ENCODE peak calls at places on chromosomes 2 and 18, in six cellular contexts. C is aorta, U is NCI-H2029, N is left ventricle myocardium inferior, W is ovary, T is RCC 7860. H is an unnamed sample.

GRCh38 chr18:34659579-34660517 is 50.2 kb upstream of the DTNA start:
- DNase-seq in C (peak), U (peak), N (peak), W (peak), T (peak), H (peak)

GRCh38 chr18:36493349-36494281 is 196.1 kb downstream of the FHOD3 start:
- DNase-seq in C (no peak), U (peak), N (peak), W (no peak), T (no peak), H (no peak)

GRCh38 chr18:3758531-3758930 is 308.6 kb downstream of the TGIF1 start:
- DNase-seq in C (no peak), U (no peak), N (no peak), W (no peak), T (peak), H (no peak)

GRCh38 chr2:171598713-171599319 is 76.5 kb downstream of the CYBRD1 start:
- DNase-seq in C (no peak), U (peak), N (no peak), W (no peak), T (peak), H (no peak)

GRCh38 chr2:12167525-12168317 is 421.3 kb downstream of the LPIN1 start:
- DNase-seq in C (no peak), U (no peak), N (no peak), W (no peak), T (no peak), H (no peak)

GRCh38 chr2:27509326-27509725 is 12.7 kb downstream of the GCKR start:
- DNase-seq in C (no peak), U (peak), N (no peak), W (no peak), T (no peak), H (no peak)

GRCh38 chr2:120791243-120791960 is 55.7 kb downstream of the GLI2 start:
- DNase-seq in C (no peak), U (no peak), N (no peak), W (no peak), T (no peak), H (no peak)

GRCh38 chr2:72084584-72084976 is 63.1 kb downstream of the CYP26B1 start:
- DNase-seq in C (no peak), U (no peak), N (no peak), W (no peak), T (no peak), H (no peak)

H was measured in CD14-positive monocyte.